ENCODE peak calls at places on chromosomes 16 and 17, in four cellular contexts. D is SK-N-MC, B is neural progenitor cell, P is GM23248. H is an unnamed sample.

GRCh38 chr17:41338961-41339485 is 11.6 kb downstream of the KRT33A start:
- DNase-seq in D (no peak), B (no peak), P (peak), H (no peak)

GRCh38 chr17:75524971-75525805 is at the start of gene LLGL2:
- DNase-seq in D (no peak), B (peak), P (peak), H (peak)

GRCh38 chr17:39568710-39569109 is 39.0 kb downstream of the NEUROD2 start:
- DNase-seq in D (no peak), B (no peak), P (no peak), H (no peak)

GRCh38 chr16:73306901-73307413 is 259.0 kb upstream of the ZFHX3 start:
- DNase-seq in D (no peak), B (no peak), P (no peak), H (no peak)

GRCh38 chr16:81823111-81823510 is 44.0 kb downstream of the PLCG2 start:
- DNase-seq in D (no peak), B (no peak), P (no peak), H (no peak)

GRCh38 chr17:29760279-29760721 is 137.6 kb upstream of the CORO6 start:
- DNase-seq in D (no peak), B (peak), P (peak), H (peak)

GRCh38 chr17:61799812-61800484 is 63.4 kb downstream of the BRIP1 start:
- DNase-seq in D (no peak), B (no peak), P (no peak), H (no peak)

GRCh38 chr16:89970011-89970410 is 21.5 kb downstream of the DEF8 start:
- DNase-seq in D (no peak), B (no peak), P (no peak), H (no peak)

GRCh38 chr16:29651950-29652349 is 11.1 kb upstream of the SPN start:
- DNase-seq in D (no peak), B (no peak), P (no peak), H (no peak)

GRCh38 chr16:57764341-57765159 is 29.0 kb downstream of the KATNB1 start:
- DNase-seq in D (peak), B (peak), P (peak), H (peak)

GRCh38 chr17:58537266-58537665 is 22.8 kb upstream of the MTMR4 start:
- DNase-seq in D (no peak), B (no peak), P (no peak), H (no peak)

GRCh38 chr17:42682400-42683384 is at the start of gene CNTNAP1:
- DNase-seq in D (no peak), B (peak), P (peak), H (peak)

GRCh38 chr16:14635394-14636145 is 2.8 kb downstream of the BFAR start:
- DNase-seq in D (no peak), B (peak), P (no peak), H (no peak)

GRCh38 chr16:73605309-73605708 is 557.4 kb upstream of the ZFHX3 start:
- DNase-seq in D (no peak), B (peak), P (no peak), H (no peak)

GRCh38 chr17:47834756-47835155 is 3.3 kb downstream of the LRRC46 start:
- DNase-seq in D (no peak), B (no peak), P (no peak), H (no peak)

GRCh38 chr16:12754824-12755543 is 48.7 kb downstream of the CPPED1 start:
- DNase-seq in D (no peak), B (no peak), P (peak), H (no peak)

GRCh38 chr17:75504347-75505151 is 10.8 kb downstream of the CASKIN2 start:
- DNase-seq in D (no peak), B (peak), P (peak), H (no peak)

GRCh38 chr16:87657621-87658192 is 55.4 kb downstream of the JPH3 start:
- DNase-seq in D (no peak), B (peak), P (peak), H (peak)

GRCh38 chr17:77316651-77317050 is 175.9 kb downstream of the SEC14L1 start:
- DNase-seq in D (no peak), B (no peak), P (no peak), H (no peak)

GRCh38 chr17:50558955-50559614 is 1.4 kb upstream of the CACNA1G start:
- DNase-seq in D (no peak), B (peak), P (no peak), H (peak)
- TF ChIP-seq EZH2 in D (no peak), B (peak), P (peak), H (no peak)

GRCh38 chr16:84535851-84536250 is 31.4 kb upstream of the MEAK7 start:
- DNase-seq in D (no peak), B (no peak), P (no peak), H (no peak)
- TF ChIP-seq EZH2 in D (no peak), B (no peak), P (no peak), H (no peak)

DNA sequence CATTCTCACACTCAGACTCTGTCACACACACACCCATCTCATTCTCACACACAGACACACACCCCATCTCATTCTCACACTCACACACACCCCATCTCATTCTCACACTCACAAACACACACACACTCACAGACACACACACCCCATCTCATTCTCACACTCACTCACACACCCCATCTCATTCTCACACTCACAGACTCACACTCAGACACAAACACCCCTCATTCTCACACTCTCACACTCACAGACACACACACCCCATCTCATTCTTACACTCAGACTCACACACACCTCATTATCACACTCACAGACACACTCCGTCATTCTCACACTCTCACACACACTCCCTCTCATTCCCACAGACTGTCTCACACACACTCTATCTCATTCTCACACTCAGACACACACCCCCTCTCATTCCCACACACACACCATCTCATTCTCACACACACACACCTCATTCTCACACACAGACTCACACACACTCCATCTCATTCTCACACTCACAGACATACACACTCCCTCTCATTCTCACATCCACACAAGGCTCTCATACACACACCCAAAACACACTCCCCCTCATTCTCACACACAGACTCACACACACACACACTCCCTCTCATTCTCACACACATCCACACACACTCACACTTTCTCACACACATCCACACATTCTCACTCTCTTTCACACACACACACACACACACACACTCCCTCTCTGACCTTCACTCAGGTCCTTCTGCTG is 2.9 kb downstream of the ASGR1 start:
- DNase-seq in D (no peak), B (no peak), P (no peak), H (no peak)
- TF ChIP-seq EZH2 in D (no peak), B (peak), P (no peak), H (no peak)

GRCh38 chr17:1907216-1907631 is 77.4 kb downstream of the RPA1 start:
- DNase-seq in D (no peak), B (peak), P (no peak), H (no peak)

GRCh38 chr17:1906622-1907021 is 76.8 kb downstream of the RPA1 start:
- DNase-seq in D (no peak), B (peak), P (peak), H (peak)

GRCh38 chr17:1909985-1910384 is 80.2 kb downstream of the RPA1 start:
- DNase-seq in D (no peak), B (peak), P (no peak), H (no peak)

GRCh38 chr17:1908699-1909309 is 79.0 kb downstream of the RPA1 start:
- DNase-seq in D (peak), B (peak), P (peak), H (peak)

GRCh38 chr17:1907818-1908698 is 78.3 kb downstream of the RPA1 start:
- DNase-seq in D (no peak), B (peak), P (peak), H (peak)
- TF ChIP-seq EZH2 in D (no peak), B (no peak), P (no peak), H (no peak)

GRCh38 chr16:86496262-86496928 is 13.9 kb upstream of the FOXF1 start:
- DNase-seq in D (no peak), B (peak), P (no peak), H (no peak)
- TF ChIP-seq EZH2 in D (peak), B (peak), P (no peak), H (peak)

H was measured in A673.